ENCODE peak calls at places on chromosome 16, in six cellular contexts. One of them, this sample, is unnamed.

GRCh38 chr16:61926766-61927165 is 109.5 kb downstream of the CDH8 start:
- DNase-seq in stimulated activated CD8-positive, alpha-beta memory T cell treated with anti-CD3 and anti-CD28 coated beads, Interleukin-15, amount 100 ng/mL, for 48 hours: no peak
- DNase-seq in neural crest cell: no peak
- DNase-seq in GM06990: no peak
- DNase-seq in transverse colon: no peak
- DNase-seq in endothelial cell: no peak
- DNase-seq in this sample: no peak

GRCh38 chr16:47067203-47067602 is 76.5 kb downstream of the NETO2 start:
- DNase-seq in stimulated activated CD8-positive, alpha-beta memory T cell treated with anti-CD3 and anti-CD28 coated beads, Interleukin-15, amount 100 ng/mL, for 48 hours: no peak
- DNase-seq in transverse colon: no peak
- DNase-seq in endothelial cell: no peak
- DNase-seq in neural crest cell: no peak
- DNase-seq in GM06990: no peak
- DNase-seq in this sample: no peak

GRCh38 chr16:4380131-4381063 is 8.7 kb downstream of the VASN start:
- DNase-seq in neural crest cell: no peak
- DNase-seq in GM06990: no peak
- DNase-seq in endothelial cell: no peak
- DNase-seq in transverse colon: no peak
- DNase-seq in stimulated activated CD8-positive, alpha-beta memory T cell treated with anti-CD3 and anti-CD28 coated beads, Interleukin-15, amount 100 ng/mL, for 48 hours: no peak
- DNase-seq in this sample: no peak

GRCh38 chr16:19926449-19927390 is 42.1 kb upstream of the GPRC5B start:
- DNase-seq in GM06990: no peak
- DNase-seq in stimulated activated CD8-positive, alpha-beta memory T cell treated with anti-CD3 and anti-CD28 coated beads, Interleukin-15, amount 100 ng/mL, for 48 hours: no peak
- DNase-seq in transverse colon: no peak
- DNase-seq in endothelial cell: no peak
- DNase-seq in neural crest cell: no peak
- DNase-seq in this sample: no peak

GRCh38 chr16:54288592-54289241 is 2.1 kb upstream of the IRX3 start:
- DNase-seq in transverse colon: no peak
- DNase-seq in stimulated activated CD8-positive, alpha-beta memory T cell treated with anti-CD3 and anti-CD28 coated beads, Interleukin-15, amount 100 ng/mL, for 48 hours: no peak
- DNase-seq in GM06990: no peak
- DNase-seq in neural crest cell: no peak
- DNase-seq in endothelial cell: no peak
- DNase-seq in this sample: no peak

GRCh38 chr16:58024673-58025350 is 742 bp upstream of the MMP15 start:
- DNase-seq in neural crest cell: no peak
- DNase-seq in GM06990: peak
- DNase-seq in stimulated activated CD8-positive, alpha-beta memory T cell treated with anti-CD3 and anti-CD28 coated beads, Interleukin-15, amount 100 ng/mL, for 48 hours: no peak
- DNase-seq in transverse colon: peak
- DNase-seq in endothelial cell: peak
- DNase-seq in this sample: no peak

GRCh38 chr16:3180445-3180878 is 7.5 kb upstream of the OR1F1 start:
- DNase-seq in neural crest cell: no peak
- DNase-seq in endothelial cell: no peak
- DNase-seq in stimulated activated CD8-positive, alpha-beta memory T cell treated with anti-CD3 and anti-CD28 coated beads, Interleukin-15, amount 100 ng/mL, for 48 hours: no peak
- DNase-seq in transverse colon: no peak
- DNase-seq in GM06990: no peak
- DNase-seq in this sample: no peak

GRCh38 chr16:79089735-79090284 is 510.7 kb downstream of the MAF start:
- DNase-seq in neural crest cell: no peak
- DNase-seq in stimulated activated CD8-positive, alpha-beta memory T cell treated with anti-CD3 and anti-CD28 coated beads, Interleukin-15, amount 100 ng/mL, for 48 hours: peak
- DNase-seq in GM06990: no peak
- DNase-seq in endothelial cell: no peak
- DNase-seq in transverse colon: peak
- DNase-seq in this sample: no peak

GRCh38 chr16:82736161-82736697 is 109.5 kb downstream of the CDH13 start:
- DNase-seq in stimulated activated CD8-positive, alpha-beta memory T cell treated with anti-CD3 and anti-CD28 coated beads, Interleukin-15, amount 100 ng/mL, for 48 hours: no peak
- DNase-seq in GM06990: peak
- DNase-seq in endothelial cell: no peak
- DNase-seq in transverse colon: no peak
- DNase-seq in neural crest cell: no peak
- DNase-seq in this sample: no peak

GRCh38 chr16:56321159-56321558 is 104.2 kb downstream of the AMFR start:
- DNase-seq in neural crest cell: no peak
- DNase-seq in GM06990: no peak
- DNase-seq in transverse colon: no peak
- DNase-seq in stimulated activated CD8-positive, alpha-beta memory T cell treated with anti-CD3 and anti-CD28 coated beads, Interleukin-15, amount 100 ng/mL, for 48 hours: no peak
- DNase-seq in endothelial cell: no peak
- DNase-seq in this sample: no peak

GRCh38 chr16:69848635-69849545 is 86.8 kb downstream of the WWP2 start:
- DNase-seq in GM06990: no peak
- DNase-seq in transverse colon: peak
- DNase-seq in neural crest cell: no peak
- DNase-seq in stimulated activated CD8-positive, alpha-beta memory T cell treated with anti-CD3 and anti-CD28 coated beads, Interleukin-15, amount 100 ng/mL, for 48 hours: no peak
- DNase-seq in endothelial cell: peak
- DNase-seq in this sample: peak

GRCh38 chr16:86074651-86075487 is 175.9 kb downstream of the IRF8 start:
- DNase-seq in neural crest cell: peak
- DNase-seq in endothelial cell: peak
- DNase-seq in GM06990: no peak
- DNase-seq in transverse colon: peak
- DNase-seq in stimulated activated CD8-positive, alpha-beta memory T cell treated with anti-CD3 and anti-CD28 coated beads, Interleukin-15, amount 100 ng/mL, for 48 hours: no peak
- DNase-seq in this sample: no peak

GRCh38 chr16:84379008-84379730 is 10.8 kb downstream of the ATP2C2 start:
- DNase-seq in transverse colon: no peak
- DNase-seq in stimulated activated CD8-positive, alpha-beta memory T cell treated with anti-CD3 and anti-CD28 coated beads, Interleukin-15, amount 100 ng/mL, for 48 hours: no peak
- DNase-seq in GM06990: no peak
- DNase-seq in endothelial cell: no peak
- DNase-seq in neural crest cell: no peak
- DNase-seq in this sample: no peak

GRCh38 chr16:85251225-85251760 is 139.0 kb upstream of the CIBAR2 start:
- DNase-seq in transverse colon: no peak
- DNase-seq in stimulated activated CD8-positive, alpha-beta memory T cell treated with anti-CD3 and anti-CD28 coated beads, Interleukin-15, amount 100 ng/mL, for 48 hours: no peak
- DNase-seq in GM06990: no peak
- DNase-seq in neural crest cell: no peak
- DNase-seq in endothelial cell: no peak
- DNase-seq in this sample: no peak

GRCh38 chr16:24671455-24671954 is 57.9 kb upstream of the TNRC6A start:
- DNase-seq in neural crest cell: no peak
- DNase-seq in stimulated activated CD8-positive, alpha-beta memory T cell treated with anti-CD3 and anti-CD28 coated beads, Interleukin-15, amount 100 ng/mL, for 48 hours: no peak
- DNase-seq in transverse colon: no peak
- DNase-seq in endothelial cell: no peak
- DNase-seq in GM06990: no peak
- DNase-seq in this sample: peak

GRCh38 chr16:69501956-69502457 is 63.8 kb upstream of the NFAT5 start:
- DNase-seq in neural crest cell: no peak
- DNase-seq in endothelial cell: no peak
- DNase-seq in stimulated activated CD8-positive, alpha-beta memory T cell treated with anti-CD3 and anti-CD28 coated beads, Interleukin-15, amount 100 ng/mL, for 48 hours: no peak
- DNase-seq in transverse colon: no peak
- DNase-seq in GM06990: no peak
- DNase-seq in this sample: no peak

GRCh38 chr16:1778200-1779179 is 3.9 kb downstream of the SPSB3 start:
- DNase-seq in transverse colon: peak
- DNase-seq in neural crest cell: no peak
- DNase-seq in endothelial cell: no peak
- DNase-seq in stimulated activated CD8-positive, alpha-beta memory T cell treated with anti-CD3 and anti-CD28 coated beads, Interleukin-15, amount 100 ng/mL, for 48 hours: no peak
- DNase-seq in GM06990: peak
- DNase-seq in this sample: no peak